ENCODE peak calls at places on chromosome 18, in six cellular contexts. C is stomach, X is hippocampal formation, I is amniotic epithelial cell, A is left ventricle myocardium superior, H is SHP77 treated with DMSO at 0.1 percent for 48 hours. U is an unnamed sample.

GRCh38 chr18:66616523-66616983 is 12.7 kb upstream of the CDH19 start:
- DNase-seq in X (no peak), I (no peak), A (no peak), C (no peak), H (no peak), U (no peak)

GRCh38 chr18:60676807-60677206 is 304.2 kb upstream of the MC4R start:
- DNase-seq in X (no peak), A (no peak), C (no peak), H (no peak), I (no peak), U (no peak)

GRCh38 chr18:26978812-26979341 is 113.4 kb upstream of the AQP4 start:
- DNase-seq in I (no peak), A (no peak), C (no peak), H (no peak), X (no peak), U (no peak)

GRCh38 chr18:49967171-49967570 is 153.8 kb upstream of the ACAA2 start:
- DNase-seq in A (no peak), C (no peak), X (no peak), I (no peak), H (no peak), U (no peak)

GRCh38 chr18:6414118-6414722 is 491 bp downstream of the L3MBTL4 start:
- DNase-seq in C (peak; percentile 84), A (peak; percentile 70), I (no peak), H (no peak), X (peak; percentile 30), U (no peak)

GRCh38 chr18:27604583-27604982 is 419.5 kb upstream of the CHST9 start:
- DNase-seq in X (no peak), I (peak; percentile 89), H (no peak), A (no peak), C (no peak), U (no peak)

GRCh38 chr18:24672165-24672950 is 211.9 kb downstream of the HRH4 start:
- DNase-seq in C (no peak), X (no peak), I (no peak), A (no peak), H (no peak), U (no peak)

GRCh38 chr18:64110692-64111480 is 38.0 kb downstream of the LINC00305 start:
- DNase-seq in X (no peak), A (no peak), C (no peak), I (peak; percentile 35), H (no peak), U (no peak)

GRCh38 chr18:1408331-1408835 is 503.7 kb downstream of the ADCYAP1 start:
- DNase-seq in I (no peak), H (peak; percentile 36), A (no peak), C (no peak), X (no peak), U (no peak)

GRCh38 chr18:48785686-48786470 is 164.9 kb downstream of the SMAD7 start:
- DNase-seq in H (no peak), A (no peak), X (no peak), C (no peak), I (no peak), U (no peak)

GRCh38 chr18:54191352-54191751 is 33.1 kb downstream of the MBD2 start:
- DNase-seq in H (no peak), C (no peak), I (no peak), X (no peak), A (no peak), U (no peak)

GRCh38 chr18:70499218-70499691 is 210.4 kb downstream of the SOCS6 start:
- DNase-seq in H (no peak), A (no peak), I (no peak), X (no peak), C (no peak), U (peak; percentile 31)

GRCh38 chr18:64474279-64474678 is 325.4 kb upstream of the LINC00305 start:
- DNase-seq in A (no peak), I (no peak), H (no peak), X (no peak), C (no peak), U (no peak)

GRCh38 chr18:76487782-76488181 is 7.3 kb downstream of the ZNF516 start:
- DNase-seq in X (no peak), H (no peak), A (no peak), I (no peak), C (no peak), U (peak; percentile 18)

GRCh38 chr18:6352275-6352674 is 62.4 kb downstream of the L3MBTL4 start:
- DNase-seq in C (no peak), H (no peak), I (no peak), X (no peak), A (no peak), U (no peak)

GRCh38 chr18:44423826-44424225 is 256.9 kb upstream of the SETBP1 start:
- DNase-seq in A (no peak), C (no peak), I (no peak), X (no peak), H (no peak), U (no peak)

GRCh38 chr18:23307567-23308295 is 145.4 kb upstream of the RIOK3 start:
- DNase-seq in C (no peak), X (no peak), A (no peak), I (peak; percentile 13), H (no peak), U (no peak)

GRCh38 chr18:24544141-24544498 is 83.7 kb downstream of the HRH4 start:
- DNase-seq in X (peak; percentile 3), A (no peak), I (no peak), C (no peak), H (no peak), U (peak; percentile 63)

GRCh38 chr18:21179590-21180220 is 62.3 kb upstream of the GREB1L start:
- DNase-seq in A (no peak), X (peak; percentile 49), C (peak; percentile 34), I (peak; percentile 64), H (peak; percentile 35), U (peak; percentile 70)

GRCh38 chr18:79736230-79736629 is 56.6 kb downstream of the CTDP1 start:
- DNase-seq in C (no peak), X (no peak), H (no peak), I (no peak), A (no peak), U (no peak)

GRCh38 chr18:46051731-46052461 is 20.2 kb downstream of the PSTPIP2 start:
- DNase-seq in A (no peak), I (peak; percentile 95), X (no peak), C (peak; percentile 53), H (no peak), U (no peak)

GRCh38 chr18:76528477-76529432 is 33.7 kb upstream of the ZNF516 start:
- DNase-seq in H (peak; percentile 47), A (peak; percentile 39), C (peak; percentile 46), I (peak; percentile 53), X (no peak), U (peak; percentile 11)

GRCh38 chr18:42474577-42474976 is 519.5 kb downstream of the PIK3C3 start:
- DNase-seq in X (no peak), C (no peak), H (no peak), A (no peak), I (no peak), U (no peak)

GRCh38 chr18:45243347-45244095 is 371.8 kb upstream of the SLC14A2 start:
- DNase-seq in I (peak; percentile 95), C (no peak), A (no peak), X (no peak), H (no peak), U (no peak)

GRCh38 chr18:61738488-61738887 is 154.3 kb downstream of the RNF152 start:
- DNase-seq in I (peak; percentile 19), A (no peak), H (no peak), X (no peak), C (no peak), U (no peak)

GRCh38 chr18:57023483-57023882 is 123.4 kb upstream of the BOD1L2 start:
- DNase-seq in H (no peak), I (no peak), C (no peak), X (no peak), A (no peak), U (no peak)

GRCh38 chr18:63002803-63003445 is 287.6 kb downstream of the PHLPP1 start:
- DNase-seq in A (no peak), C (no peak), H (no peak), X (no peak), I (no peak), U (no peak)

GRCh38 chr18:52766002-52766540 is 426.1 kb downstream of the DCC start:
- DNase-seq in C (no peak), H (no peak), A (no peak), I (no peak), X (no peak), U (no peak)

GRCh38 chr18:78666666-78667335 is 312.8 kb upstream of the SALL3 start:
- DNase-seq in I (no peak), H (no peak), X (no peak), C (no peak), A (no peak), U (no peak)

GRCh38 chr18:33231474-33232317 is 208.8 kb downstream of the CCDC178 start:
- DNase-seq in X (peak; percentile 60), I (peak; percentile 44), H (peak; percentile 5), C (peak; percentile 71), A (peak; percentile 39), U (peak; percentile 79)

GRCh38 chr18:75898666-75899065 is 471.2 kb upstream of the SMIM21 start:
- DNase-seq in X (no peak), C (no peak), I (no peak), H (no peak), A (no peak), U (peak; percentile 6)

GRCh38 chr18:79459946-79460345 is 64.2 kb downstream of the NFATC1 start:
- DNase-seq in I (no peak), A (no peak), C (no peak), X (no peak), H (no peak), U (no peak)

GRCh38 chr18:48840491-48840877 is 110.3 kb downstream of the SMAD7 start:
- DNase-seq in I (no peak), A (peak; percentile 4), H (no peak), X (peak; percentile 85), C (no peak), U (peak; percentile 23)